ENCODE peak calls at places on chromosome 13, in six cellular contexts. I is GM12878, C is OCI-LY7, Z is PC-3, X is Karpas-422, P is GM23338. W is an unnamed sample.
A peak's percentile ranks its signal among the peaks of the same experiment; 100 is the strongest.

GRCh38 chr13:45063261-45063870 is 56.9 kb upstream of the GTF2F2 start:
- DNase-seq in I (no peak), C (no peak), Z (no peak), X (no peak), P (no peak), W (no peak)

GRCh38 chr13:63636231-63636993 is 2220.8 kb upstream of the PCDH20 start:
- DNase-seq in I (peak; percentile 8), C (no peak), Z (peak; percentile 9), X (peak; percentile 47), P (peak; percentile 43), W (peak; percentile 16)

GRCh38 chr13:33763021-33763420 is 54.9 kb upstream of the RFC3 start:
- DNase-seq in I (no peak), C (no peak), Z (no peak), X (no peak), P (no peak), W (no peak)

GRCh38 chr13:94968040-94968756 is 255.9 kb upstream of the SOX21 start:
- DNase-seq in I (no peak), C (no peak), Z (no peak), X (no peak), P (peak; percentile 83), W (no peak)

GRCh38 chr13:98927954-98928927 is 49.6 kb downstream of the DOCK9 start:
- DNase-seq in I (no peak), C (no peak), Z (no peak), X (no peak), P (peak; percentile 66), W (no peak)

GRCh38 chr13:28392896-28393295 is 102.0 kb downstream of the FLT1 start:
- DNase-seq in I (no peak), C (no peak), Z (no peak), X (no peak), P (no peak), W (no peak)

GRCh38 chr13:98766716-98767115 is 14.2 kb upstream of the SLC15A1 start:
- DNase-seq in I (no peak), C (no peak), Z (no peak), X (no peak), P (no peak), W (no peak)

GRCh38 chr13:32969516-32969941 is 46.7 kb upstream of the KL start:
- DNase-seq in I (peak; percentile 15), C (no peak), Z (no peak), X (no peak), P (no peak), W (no peak)

GRCh38 chr13:113155982-113156655 is 2.3 kb upstream of the PROZ start:
- DNase-seq in I (no peak), C (no peak), Z (no peak), X (no peak), P (no peak), W (no peak)

GRCh38 chr13:77139311-77139710 is 112.4 kb upstream of the FBXL3 start:
- DNase-seq in I (no peak), C (no peak), Z (no peak), X (no peak), P (no peak), W (no peak)

GRCh38 chr13:62357887-62358645 is 942.4 kb upstream of the PCDH20 start:
- DNase-seq in I (peak; percentile 12), C (peak; percentile 74), Z (peak; percentile 62), X (peak; percentile 87), P (peak; percentile 89), W (peak; percentile 33)

GRCh38 chr13:95540848-95541247 is 11.7 kb upstream of the CLDN10 start:
- DNase-seq in I (no peak), C (no peak), Z (no peak), X (no peak), P (peak; percentile 4), W (no peak)

GRCh38 chr13:109795021-109795420 is 8.6 kb upstream of the IRS2 start:
- DNase-seq in I (no peak), C (no peak), Z (peak; percentile 48), X (no peak), P (no peak), W (no peak)

GRCh38 chr13:110185696-110186095 is 121.3 kb downstream of the COL4A1 start:
- DNase-seq in I (no peak), C (no peak), Z (no peak), X (no peak), P (no peak), W (no peak)

GRCh38 chr13:51523082-51523518 is 61.2 kb upstream of the WDFY2 start:
- DNase-seq in I (no peak), C (no peak), Z (peak; percentile 72), X (no peak), P (no peak), W (no peak)

GRCh38 chr13:65378943-65379519 is 1851.1 kb downstream of the PCDH9 start:
- DNase-seq in I (no peak), C (peak; percentile 8), Z (peak; percentile 4), X (peak; percentile 49), P (peak; percentile 32), W (no peak)

GRCh38 chr13:50187352-50188029 is 172.2 kb downstream of the KCNRG start:
- DNase-seq in I (no peak), C (no peak), Z (no peak), X (no peak), P (no peak), W (no peak)

GRCh38 chr13:65724261-65724660 is 1505.9 kb downstream of the PCDH9 start:
- DNase-seq in I (no peak), C (no peak), Z (no peak), X (no peak), P (no peak), W (no peak)

GRCh38 chr13:26759907-26760834 is at the start of gene GPR12:
- DNase-seq in I (no peak), C (no peak), Z (no peak), X (no peak), P (peak; percentile 33), W (no peak)
- H3K27ac ChIP-seq in I (no peak within 1 kb of the TSS), C (no peak within 1 kb of the TSS), Z (no peak within 1 kb of the TSS), X (no peak within 1 kb of the TSS), P (no peak within 1 kb of the TSS), W (no peak within 1 kb of the TSS)

GRCh38 chr13:20175406-20175794 is 14.5 kb upstream of the GJA3 start:
- DNase-seq in I (no peak), C (no peak), Z (no peak), X (peak; percentile 51), P (no peak), W (no peak)
- H3K79me2 ChIP-seq in I (no peaks in the 10 kb centered on the region), C (no peaks in the 10 kb centered on the region), Z (no peaks in the 10 kb centered on the region), X (no peaks in the 10 kb centered on the region), P (no peaks in the 10 kb centered on the region), W (no peaks in the 10 kb centered on the region)

GRCh38 chr13:106569233-106570095 is 1.5 kb upstream of the ARGLU1 start:
- DNase-seq in I (no peak), C (no peak), Z (peak; percentile 8), X (no peak), P (no peak), W (no peak)

GRCh38 chr13:106565127-106565775 is 2.7 kb downstream of the ARGLU1 start:
- DNase-seq in I (no peak), C (no peak), Z (no peak), X (no peak), P (no peak), W (no peak)

GRCh38 chr13:106566682-106567420 is 1.1 kb downstream of the ARGLU1 start:
- DNase-seq in I (no peak), C (peak; percentile 67), Z (peak; percentile 45), X (peak; percentile 88), P (peak; percentile 75), W (peak; percentile 77)

GRCh38 chr13:106568225-106569003 is 477 bp upstream of the ARGLU1 start:
- DNase-seq in I (no peak), C (peak; percentile 10), Z (no peak), X (no peak), P (no peak), W (no peak)

GRCh38 chr13:106567421-106568224 is at the start of gene ARGLU1:
- DNase-seq in I (peak; percentile 64), C (peak; percentile 88), Z (peak; percentile 89), X (peak; percentile 98), P (peak; percentile 96), W (peak; percentile 95)
- H4K20me1 ChIP-seq in I (peaks cover 4% of the 10 kb centered on the region), C (peaks cover 39% of the 10 kb centered on the region), Z (peaks cover 42% of the 10 kb centered on the region), X (peaks cover 42% of the 10 kb centered on the region), P (peaks cover 42% of the 10 kb centered on the region), W (peaks cover 42% of the 10 kb centered on the region)

GRCh38 chr13:80117515-80117914 is 223.4 kb downstream of the SPRY2 start:
- DNase-seq in I (no peak), C (no peak), Z (no peak), X (no peak), P (no peak), W (no peak)
- H3K27ac ChIP-seq in I (no peak overlapping the region), C (no peak overlapping the region), Z (no peak overlapping the region), X (no peak overlapping the region), P (no peak overlapping the region), W (no peak overlapping the region)

DNA sequence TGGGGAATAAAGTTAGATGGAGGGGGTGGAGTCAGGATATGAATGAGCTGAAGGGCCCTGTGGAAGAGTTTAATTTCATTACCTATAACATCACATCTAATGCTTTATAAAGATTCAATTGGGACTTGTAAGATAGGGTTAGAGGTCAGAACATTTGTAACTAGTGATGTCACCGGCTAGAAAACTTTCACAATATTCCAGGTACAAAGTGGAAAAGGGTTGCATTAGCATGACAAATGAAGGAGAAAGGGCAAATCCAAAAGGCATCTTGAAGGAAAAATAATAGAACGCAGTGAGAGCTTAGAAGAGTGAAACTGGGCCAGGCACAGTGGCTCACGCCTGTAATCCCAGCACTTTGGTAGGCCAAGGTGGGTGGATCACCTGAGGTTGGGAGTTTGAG is 7.6 kb downstream of the MBNL2 start:
- DNase-seq in I (no peak), C (no peak), Z (no peak), X (no peak), P (no peak), W (no peak)
- H3K79me2 ChIP-seq in I (peaks cover 25% of the 10 kb centered on the region), C (peaks cover 30% of the 10 kb centered on the region), Z (peaks cover 35% of the 10 kb centered on the region), X (no peaks in the 10 kb centered on the region), P (no peaks in the 10 kb centered on the region), W (peaks cover 96% of the 10 kb centered on the region)

GRCh38 chr13:73549717-73550116 is 490.9 kb downstream of the KLF5 start:
- DNase-seq in I (no peak), C (no peak), Z (no peak), X (no peak), P (no peak), W (no peak)
- H4K20me1 ChIP-seq in I (no peaks in the 10 kb centered on the region), C (no peaks in the 10 kb centered on the region), Z (no peaks in the 10 kb centered on the region), X (no peaks in the 10 kb centered on the region), P (no peaks in the 10 kb centered on the region), W (no peaks in the 10 kb centered on the region)

DNA sequence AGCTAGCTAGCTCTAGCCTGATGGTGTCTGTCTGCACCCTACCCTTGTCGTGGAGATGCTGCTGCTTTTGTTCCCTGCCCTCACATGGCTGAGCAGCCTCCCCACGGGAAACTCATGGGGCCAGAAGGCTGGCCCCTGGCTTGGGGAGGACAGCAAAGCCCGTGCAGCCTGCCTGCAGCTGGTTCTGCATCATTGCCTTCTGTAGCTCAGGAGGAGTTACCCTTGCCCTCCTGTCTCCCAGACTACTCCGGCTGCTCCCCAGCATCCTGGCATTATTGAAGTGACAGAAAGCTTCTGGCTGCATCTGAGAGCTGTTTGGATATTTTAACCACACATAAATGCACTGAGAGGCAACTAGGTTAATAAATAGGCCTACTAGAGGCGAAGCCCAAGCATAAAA is 110.6 kb downstream of the TNFRSF19 start:
- DNase-seq in I (no peak), C (no peak), Z (no peak), X (no peak), P (no peak), W (no peak)
- H3K27ac ChIP-seq in I (no peak overlapping the region), C (no peak overlapping the region), Z (no peak overlapping the region), X (no peak overlapping the region), P (no peak overlapping the region), W (no peak overlapping the region)